ENCODE peak calls at places on chromosomes 11 and 22, in seven cellular contexts. D is effector memory CD8-positive, alpha-beta T cell; K is activated CD4-positive, CD25-positive, alpha-beta regulatory T cell; V is HepG2; T is fibroblast of pulmonary artery; X is ureter; P is fibroblast of lung. E is an unnamed sample.

GRCh38 chr11:3058753-3059664 is 1.8 kb upstream of the CARS1 start:
- DNase-seq in D (no peak), K (no peak), V (peak), T (peak), X (no peak), P (peak), E (no peak)

GRCh38 chr11:67641302-67642147 is 2.0 kb upstream of the TBX10 start:
- DNase-seq in D (no peak), K (no peak), V (peak), T (no peak), X (peak), P (no peak), E (no peak)

GRCh38 chr22:34917239-34917638 is 148.7 kb upstream of the ISX start:
- DNase-seq in D (no peak), K (no peak), V (no peak), T (no peak), X (no peak), P (no peak), E (no peak)

GRCh38 chr22:36204641-36205032 is 3.0 kb upstream of the APOL4 start:
- DNase-seq in D (no peak), K (no peak), V (peak), T (no peak), X (no peak), P (no peak), E (no peak)

GRCh38 chr22:35547993-35548761 is 7.5 kb downstream of the RASD2 start:
- DNase-seq in D (no peak), K (no peak), V (no peak), T (no peak), X (no peak), P (no peak), E (no peak)

GRCh38 chr11:119691020-119691666 is 37.9 kb downstream of the NECTIN1 start:
- DNase-seq in D (peak), K (no peak), V (no peak), T (no peak), X (no peak), P (no peak), E (peak)

GRCh38 chr11:134819026-134819425 is 407.0 kb upstream of the B3GAT1 start:
- DNase-seq in D (no peak), K (no peak), V (no peak), T (no peak), X (no peak), P (no peak), E (no peak)

GRCh38 chr11:42762348-42762747 is 549.4 kb upstream of the API5 start:
- DNase-seq in D (no peak), K (no peak), V (no peak), T (no peak), X (no peak), P (no peak), E (no peak)

GRCh38 chr11:74268451-74268850 is 43.0 kb downstream of the P4HA3 start:
- DNase-seq in D (no peak), K (no peak), V (no peak), T (no peak), X (no peak), P (no peak), E (no peak)

GRCh38 chr11:119091966-119092879 is 7.5 kb downstream of the HMBS start:
- DNase-seq in D (no peak), K (no peak), V (no peak), T (no peak), X (no peak), P (no peak), E (no peak)

GRCh38 chr11:119065369-119065768 is 2.2 kb upstream of the VPS11 start:
- DNase-seq in D (peak), K (no peak), V (peak), T (peak), X (no peak), P (peak), E (peak)

GRCh38 chr22:49827307-49827852 is 293 bp downstream of the BRD1 start:
- DNase-seq in D (no peak), K (no peak), V (no peak), T (no peak), X (no peak), P (no peak), E (no peak)

GRCh38 chr22:41831828-41832552 is 915 bp upstream of the SREBF2 start:
- DNase-seq in D (no peak), K (no peak), V (no peak), T (no peak), X (no peak), P (no peak), E (no peak)

GRCh38 chr11:65446446-65447277 is 24.1 kb downstream of the NEAT1 start:
- DNase-seq in D (no peak), K (no peak), V (no peak), T (peak), X (no peak), P (peak), E (no peak)

GRCh38 chr11:102323542-102324261 is 6.4 kb downstream of the BIRC3 start:
- DNase-seq in D (no peak), K (no peak), V (no peak), T (peak), X (no peak), P (peak), E (no peak)

GRCh38 chr11:12723410-12724297 is 49.4 kb downstream of the TEAD1 start:
- DNase-seq in D (no peak), K (no peak), V (peak), T (peak), X (peak), P (peak), E (no peak)

GRCh38 chr11:130473056-130473794 is 24.8 kb downstream of the ADAMTS15 start:
- DNase-seq in D (no peak), K (no peak), V (no peak), T (no peak), X (peak), P (no peak), E (no peak)

GRCh38 chr11:11068113-11068512 is 210.3 kb upstream of the ZBED5 start:
- DNase-seq in D (no peak), K (no peak), V (no peak), T (no peak), X (no peak), P (no peak), E (no peak)

GRCh38 chr11:3171931-3172560 is 6.9 kb upstream of the OSBPL5 start:
- DNase-seq in D (no peak), K (no peak), V (no peak), T (no peak), X (peak), P (no peak), E (no peak)

GRCh38 chr11:108863528-108863927 is 198.7 kb downstream of the DDX10 start:
- DNase-seq in D (no peak), K (no peak), V (no peak), T (no peak), X (no peak), P (no peak), E (no peak)

GRCh38 chr11:61011950-61012830 is 40.7 kb downstream of the CD6 start:
- DNase-seq in D (no peak), K (no peak), V (no peak), T (no peak), X (no peak), P (no peak), E (no peak)

GRCh38 chr22:43365715-43366440 is 22.7 kb upstream of the SCUBE1 start:
- DNase-seq in D (no peak), K (no peak), V (no peak), T (no peak), X (no peak), P (no peak), E (no peak)

GRCh38 chr11:33419956-33420355 is 162.8 kb downstream of the HIPK3 start:
- DNase-seq in D (no peak), K (no peak), V (no peak), T (no peak), X (no peak), P (no peak), E (no peak)

GRCh38 chr11:109957601-109958000 is 135.6 kb upstream of the ZC3H12C start:
- DNase-seq in D (no peak), K (no peak), V (no peak), T (no peak), X (no peak), P (peak), E (no peak)

GRCh38 chr11:79018371-79018849 is 422.4 kb downstream of the TENM4 start:
- DNase-seq in D (no peak), K (no peak), V (no peak), T (peak), X (no peak), P (peak), E (no peak)

GRCh38 chr22:18997925-18998315 is 61.8 kb upstream of the PRODH start:
- DNase-seq in D (no peak), K (no peak), V (no peak), T (no peak), X (no peak), P (no peak), E (no peak)

E was measured in Jurkat, Clone E6-1.